ENCODE peak calls at places on chromosomes 13 and 19, in four cellular contexts. M is omental fat pad, K is dermis microvascular lymphatic vessel endothelial cell, L is ACHN. I is an unnamed sample.

GRCh38 chr13:68428292-68428691 is 1198.2 kb upstream of the PCDH9 start:
- DNase-seq in M (no peak), K (no peak), L (no peak), I (no peak)

GRCh38 chr13:73329355-73329754 is 270.6 kb downstream of the KLF5 start:
- DNase-seq in M (no peak), K (no peak), L (no peak), I (no peak)

GRCh38 chr13:106143392-106143791 is 392.1 kb downstream of the EFNB2 start:
- DNase-seq in M (no peak), K (no peak), L (no peak), I (no peak)

GRCh38 chr19:861756-862528 is 2.5 kb downstream of the CFD start:
- DNase-seq in M (no peak), K (no peak), L (no peak), I (peak; percentile 96)

GRCh38 chr19:41959056-41960053 is at the start of gene RABAC1:
- DNase-seq in M (peak; percentile 70), K (peak; percentile 73), L (peak; percentile 86), I (peak; percentile 97)

GRCh38 chr13:113903912-113904311 is 40.0 kb upstream of the GAS6 start:
- DNase-seq in M (peak; percentile 1), K (no peak), L (no peak), I (no peak)

GRCh38 chr19:52722062-52723005 is 12.5 kb downstream of the ZNF611 start:
- DNase-seq in M (no peak), K (no peak), L (no peak), I (no peak)

GRCh38 chr13:110236431-110236830 is 70.5 kb downstream of the COL4A1 start:
- DNase-seq in M (no peak), K (no peak), L (no peak), I (no peak)

GRCh38 chr13:71033026-71033425 is 834.0 kb downstream of the DACH1 start:
- DNase-seq in M (no peak), K (no peak), L (no peak), I (no peak)

GRCh38 chr19:54439174-54439851 is 9.7 kb upstream of the LENG8 start:
- DNase-seq in M (no peak), K (peak; percentile 42), L (peak; percentile 44), I (peak; percentile 79)

GRCh38 chr13:54174001-54174400 is 1145.4 kb downstream of the OLFM4 start:
- DNase-seq in M (no peak), K (no peak), L (no peak), I (no peak)

GRCh38 chr19:47151627-47152026 is 21.0 kb downstream of the SAE1 start:
- DNase-seq in M (no peak), K (no peak), L (no peak), I (no peak)

GRCh38 chr19:3440082-3440481 is 40.2 kb downstream of the SMIM24 start:
- DNase-seq in M (no peak), K (no peak), L (peak; percentile 40), I (peak; percentile 87)

GRCh38 chr19:58059003-58059671 is at the start of gene ZNF135:
- DNase-seq in M (peak; percentile 44), K (peak; percentile 29), L (no peak), I (peak; percentile 90)

GRCh38 chr13:94596575-94596971 is 621 bp upstream of the TGDS start:
- DNase-seq in M (no peak), K (no peak), L (no peak), I (peak; percentile 30)

GRCh38 chr13:102856603-102857002 is 10.8 kb downstream of the ERCC5 start:
- DNase-seq in M (no peak), K (no peak), L (no peak), I (no peak)

GRCh38 chr19:35860818-35861639 is 4.3 kb downstream of the KIRREL2 start:
- DNase-seq in M (no peak), K (no peak), L (no peak), I (peak; percentile 92)

GRCh38 chr19:15623711-15624318 is 8.8 kb downstream of the CYP4F8 start:
- DNase-seq in M (no peak), K (no peak), L (peak; percentile 18), I (peak; percentile 50)

GRCh38 chr19:16804176-16804575 is 25.0 kb upstream of the SIN3B start:
- DNase-seq in M (no peak), K (no peak), L (no peak), I (no peak)

GRCh38 chr19:31583148-31583547 is 233.9 kb upstream of the TSHZ3 start:
- DNase-seq in M (no peak), K (no peak), L (no peak), I (no peak)

GRCh38 chr19:41341669-41342490 is 11.8 kb downstream of the TGFB1 start:
- DNase-seq in M (no peak), K (no peak), L (no peak), I (peak; percentile 56)

GRCh38 chr19:12778020-12778904 is 2.9 kb upstream of the HOOK2 start:
- DNase-seq in M (no peak), K (no peak), L (peak; percentile 57), I (peak; percentile 53)

GRCh38 chr13:26540319-26540718 is 17.2 kb upstream of the WASF3 start:
- DNase-seq in M (no peak), K (no peak), L (no peak), I (no peak)

GRCh38 chr13:28488376-28489005 is 6.4 kb downstream of the FLT1 start:
- DNase-seq in M (no peak), K (no peak), L (no peak), I (no peak)

GRCh38 chr13:44283598-44283997 is 90.0 kb upstream of the SERP2 start:
- DNase-seq in M (no peak), K (no peak), L (no peak), I (no peak)

GRCh38 chr13:40383132-40383531 is 283.3 kb downstream of the FOXO1 start:
- DNase-seq in M (no peak), K (no peak), L (no peak), I (no peak)

GRCh38 chr19:7507884-7508283 is 8.0 kb upstream of the ZNF358 start:
- DNase-seq in M (peak; percentile 72), K (no peak), L (peak; percentile 90), I (peak; percentile 96)

GRCh38 chr13:50635504-50635903 is 208.0 kb downstream of the DLEU7 start:
- DNase-seq in M (no peak), K (no peak), L (no peak), I (no peak)

GRCh38 chr19:38656171-38656981 is 8.9 kb downstream of the ACTN4 start:
- DNase-seq in M (no peak), K (no peak), L (no peak), I (no peak)

GRCh38 chr19:11191273-11191755 is 6.0 kb downstream of the KANK2 start:
- DNase-seq in M (peak; percentile 39), K (peak; percentile 57), L (no peak), I (peak; percentile 34)

GRCh38 chr19:28207244-28207643 is 1005.7 kb downstream of the UQCRFS1 start:
- DNase-seq in M (no peak), K (no peak), L (no peak), I (no peak)

GRCh38 chr19:17867087-17867486 is 4.7 kb upstream of the SLC5A5 start:
- DNase-seq in M (no peak), K (no peak), L (no peak), I (no peak)

GRCh38 chr13:93227280-93227905 is 786 bp downstream of the GPC6 start:
- DNase-seq in M (no peak), K (no peak), L (peak; percentile 61), I (peak; percentile 56)

GRCh38 chr19:40831502-40832430 is 18.5 kb downstream of the CYP2A6 start:
- DNase-seq in M (no peak), K (no peak), L (no peak), I (no peak)

GRCh38 chr13:74134777-74135305 is 637 bp upstream of the KLF12 start:
- DNase-seq in M (no peak), K (no peak), L (peak; percentile 62), I (peak; percentile 32)

GRCh38 chr13:109910131-109910530 is 123.7 kb upstream of the IRS2 start:
- DNase-seq in M (no peak), K (no peak), L (no peak), I (no peak)